ENCODE peak calls at places on chromosomes 11 and 22, in four cellular contexts. A is activated T-cell treated with anti-CD3 and anti-CD28 coated beads, Interleukin-2, amount 50 U/mL, for 1 hour; S is cardiac muscle cell; G is activated CD4-positive, alpha-beta T cell treated with anti-CD3 and anti-CD28 coated beads, Interleukin-2, amount 50 U/mL, for 48 hours. Q is an unnamed sample.

GRCh38 chr11:3840870-3841425 is at the start of gene RHOG:
- DNase-seq in A (no peak), G (peak), S (peak), Q (peak)

GRCh38 chr11:69500285-69501120 is 19.0 kb downstream of the LINC01488 start:
- DNase-seq in A (no peak), S (no peak), G (no peak), Q (no peak)

GRCh38 chr11:4672470-4672869 is 25.2 kb downstream of the OR51E2 start:
- DNase-seq in S (peak), A (no peak), G (no peak), Q (peak)

GRCh38 chr11:103970850-103971249 is 65.6 kb upstream of the DDI1 start:
- DNase-seq in G (no peak), S (no peak), A (no peak), Q (no peak)

GRCh38 chr11:90204832-90205646 is 17.8 kb downstream of the CHORDC1 start:
- DNase-seq in G (no peak), S (peak), A (no peak), Q (peak)

GRCh38 chr22:41021039-41021654 is 70.0 kb downstream of the RBX1 start:
- DNase-seq in G (peak), S (peak), A (peak), Q (no peak)

GRCh38 chr22:30984317-30984716 is 15.3 kb downstream of the TUG1 start:
- DNase-seq in A (no peak), S (no peak), G (no peak), Q (no peak)

GRCh38 chr11:20351151-20351550 is 12.4 kb upstream of the HTATIP2 start:
- DNase-seq in A (no peak), G (no peak), S (no peak), Q (no peak)

GRCh38 chr11:10679644-10680043 is 13.9 kb downstream of the IRAG1 start:
- DNase-seq in G (no peak), S (no peak), A (no peak), Q (no peak)

GRCh38 chr11:80929406-80929805 is 1488.6 kb upstream of the TENM4 start:
- DNase-seq in G (no peak), A (no peak), S (no peak), Q (no peak)

GRCh38 chr11:8964324-8965320 is at the start of gene TMEM9B:
- DNase-seq in A (peak), G (peak), S (peak), Q (peak)

GRCh38 chr11:119181677-119182412 is 3.4 kb upstream of the NHERF4 start:
- DNase-seq in S (no peak), A (no peak), G (no peak), Q (no peak)